ENCODE peak calls at places on chromosomes 7 and 10, in four cellular contexts. One of them, this sample, is unnamed. For H3K9me3, the result is how much of the 10 kb centered on the place peaks cover.

GRCh38 chr10:34670101-34670500 is 145.0 kb downstream of the PARD3 start:
- DNase-seq in psoas muscle: no peak
- DNase-seq in naive thymus-derived CD4-positive, alpha-beta T cell: no peak
- DNase-seq in upper lobe of right lung: no peak
- DNase-seq in this sample: no peak

GRCh38 chr7:9945882-9946281 is 1027.8 kb upstream of the PHF14 start:
- DNase-seq in naive thymus-derived CD4-positive, alpha-beta T cell: no peak
- DNase-seq in psoas muscle: no peak
- DNase-seq in upper lobe of right lung: no peak
- DNase-seq in this sample: no peak

GRCh38 chr10:76282122-76283030 is 851.0 kb downstream of the LRMDA start:
- DNase-seq in psoas muscle: no peak
- DNase-seq in naive thymus-derived CD4-positive, alpha-beta T cell: no peak
- DNase-seq in upper lobe of right lung: no peak
- DNase-seq in this sample: no peak

GRCh38 chr10:21926358-21926890 is 77.1 kb downstream of the DNAJC1 start:
- DNase-seq in upper lobe of right lung: no peak
- DNase-seq in naive thymus-derived CD4-positive, alpha-beta T cell: no peak
- DNase-seq in psoas muscle: no peak
- DNase-seq in this sample: no peak

GRCh38 chr10:59595584-59595983 is 114.1 kb downstream of the SLC16A9 start:
- DNase-seq in psoas muscle: no peak
- DNase-seq in naive thymus-derived CD4-positive, alpha-beta T cell: no peak
- DNase-seq in upper lobe of right lung: no peak
- DNase-seq in this sample: no peak

GRCh38 chr10:118832242-118832651 is 77.5 kb upstream of the CACUL1 start:
- DNase-seq in upper lobe of right lung: no peak
- DNase-seq in psoas muscle: peak
- DNase-seq in naive thymus-derived CD4-positive, alpha-beta T cell: no peak
- DNase-seq in this sample: no peak

GRCh38 chr10:112374724-112375541 is 1.0 kb downstream of the ACSL5 start:
- DNase-seq in psoas muscle: no peak
- DNase-seq in naive thymus-derived CD4-positive, alpha-beta T cell: no peak
- DNase-seq in upper lobe of right lung: no peak
- DNase-seq in this sample: no peak

GRCh38 chr10:111872591-111872990 is 311.0 kb downstream of the GPAM start:
- DNase-seq in psoas muscle: no peak
- DNase-seq in upper lobe of right lung: no peak
- DNase-seq in naive thymus-derived CD4-positive, alpha-beta T cell: no peak
- DNase-seq in this sample: no peak

GRCh38 chr10:55881588-55881987 is 479.5 kb downstream of the ZWINT start:
- DNase-seq in upper lobe of right lung: no peak
- DNase-seq in naive thymus-derived CD4-positive, alpha-beta T cell: no peak
- DNase-seq in psoas muscle: no peak
- DNase-seq in this sample: no peak

GRCh38 chr7:71409550-71410157 is 277.7 kb downstream of the GALNT17 start:
- DNase-seq in naive thymus-derived CD4-positive, alpha-beta T cell: no peak
- DNase-seq in upper lobe of right lung: no peak
- DNase-seq in psoas muscle: no peak
- DNase-seq in this sample: no peak

GRCh38 chr10:35613597-35614226 is 8.6 kb downstream of the GJD4 start:
- DNase-seq in upper lobe of right lung: no peak
- DNase-seq in naive thymus-derived CD4-positive, alpha-beta T cell: no peak
- DNase-seq in psoas muscle: no peak
- DNase-seq in this sample: no peak

GRCh38 chr10:114957673-114958072 is 19.7 kb downstream of the TRUB1 start:
- DNase-seq in naive thymus-derived CD4-positive, alpha-beta T cell: no peak
- DNase-seq in upper lobe of right lung: no peak
- DNase-seq in psoas muscle: no peak
- DNase-seq in this sample: no peak

GRCh38 chr10:91796332-91797076 is 1.7 kb upstream of the TNKS2 start:
- DNase-seq in upper lobe of right lung: peak
- DNase-seq in naive thymus-derived CD4-positive, alpha-beta T cell: peak
- DNase-seq in psoas muscle: no peak
- DNase-seq in this sample: peak

GRCh38 chr10:84375011-84375410 is 46.6 kb downstream of the CCSER2 start:
- DNase-seq in upper lobe of right lung: no peak
- DNase-seq in naive thymus-derived CD4-positive, alpha-beta T cell: peak
- DNase-seq in psoas muscle: no peak
- DNase-seq in this sample: no peak

GRCh38 chr10:5944389-5945202 is 32.7 kb downstream of the IL15RA start:
- DNase-seq in psoas muscle: peak
- DNase-seq in naive thymus-derived CD4-positive, alpha-beta T cell: no peak
- DNase-seq in upper lobe of right lung: no peak
- DNase-seq in this sample: no peak

GRCh38 chr10:75773139-75773801 is 341.8 kb downstream of the LRMDA start:
- DNase-seq in psoas muscle: no peak
- DNase-seq in naive thymus-derived CD4-positive, alpha-beta T cell: no peak
- DNase-seq in upper lobe of right lung: no peak
- DNase-seq in this sample: no peak

GRCh38 chr7:67137464-67137863 is 140.8 kb downstream of the TYW1 start:
- DNase-seq in upper lobe of right lung: no peak
- DNase-seq in psoas muscle: no peak
- DNase-seq in naive thymus-derived CD4-positive, alpha-beta T cell: no peak
- DNase-seq in this sample: no peak

GRCh38 chr7:138208864-138209263 is 132.6 kb downstream of the AKR1D1 start:
- DNase-seq in upper lobe of right lung: no peak
- DNase-seq in psoas muscle: no peak
- DNase-seq in naive thymus-derived CD4-positive, alpha-beta T cell: no peak
- DNase-seq in this sample: no peak

GRCh38 chr7:80806653-80807052 is 112.2 kb downstream of the SEMA3C start:
- DNase-seq in upper lobe of right lung: no peak
- DNase-seq in psoas muscle: no peak
- DNase-seq in naive thymus-derived CD4-positive, alpha-beta T cell: no peak
- DNase-seq in this sample: no peak

GRCh38 chr10:79403441-79404230 is 41.8 kb downstream of the ZCCHC24 start:
- DNase-seq in psoas muscle: no peak
- DNase-seq in upper lobe of right lung: peak
- DNase-seq in naive thymus-derived CD4-positive, alpha-beta T cell: no peak
- DNase-seq in this sample: no peak

GRCh38 chr7:134613623-134614347 is 32.9 kb upstream of the BPGM start:
- DNase-seq in upper lobe of right lung: no peak
- DNase-seq in naive thymus-derived CD4-positive, alpha-beta T cell: no peak
- DNase-seq in psoas muscle: no peak
- DNase-seq in this sample: no peak

GRCh38 chr7:68336534-68336933 is 1261.7 kb upstream of the AUTS2 start:
- DNase-seq in psoas muscle: no peak
- DNase-seq in naive thymus-derived CD4-positive, alpha-beta T cell: no peak
- DNase-seq in upper lobe of right lung: no peak
- DNase-seq in this sample: no peak
- H3K9me3 ChIP-seq in psoas muscle: under half
- H3K9me3 ChIP-seq in naive thymus-derived CD4-positive, alpha-beta T cell: under half
- H3K9me3 ChIP-seq in upper lobe of right lung: under half
- H3K9me3 ChIP-seq in this sample: under half

DNA sequence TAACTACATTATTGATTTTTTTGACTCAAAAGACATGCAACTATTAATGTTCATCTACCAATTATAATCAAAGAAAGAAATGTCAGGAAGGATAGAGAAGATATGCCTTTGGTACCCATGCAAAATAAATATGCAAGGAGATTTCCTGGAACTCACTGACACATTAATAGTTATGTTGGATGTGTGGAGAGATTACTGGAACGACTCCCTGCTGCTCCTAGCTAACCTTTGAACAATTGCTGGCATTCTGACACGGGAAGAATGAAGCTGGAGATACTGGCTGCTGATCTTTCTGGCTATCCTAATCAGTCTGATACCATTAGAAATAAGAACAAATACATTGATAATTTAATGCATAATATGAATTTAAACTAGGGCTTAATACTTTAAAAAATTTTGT is 507.9 kb upstream of the NRG3 start:
- DNase-seq in naive thymus-derived CD4-positive, alpha-beta T cell: no peak
- DNase-seq in upper lobe of right lung: no peak
- DNase-seq in psoas muscle: no peak
- DNase-seq in this sample: no peak
- H3K9me3 ChIP-seq in naive thymus-derived CD4-positive, alpha-beta T cell: under half
- H3K9me3 ChIP-seq in upper lobe of right lung: under half
- H3K9me3 ChIP-seq in psoas muscle: under half
- H3K9me3 ChIP-seq in this sample: under half

DNA sequence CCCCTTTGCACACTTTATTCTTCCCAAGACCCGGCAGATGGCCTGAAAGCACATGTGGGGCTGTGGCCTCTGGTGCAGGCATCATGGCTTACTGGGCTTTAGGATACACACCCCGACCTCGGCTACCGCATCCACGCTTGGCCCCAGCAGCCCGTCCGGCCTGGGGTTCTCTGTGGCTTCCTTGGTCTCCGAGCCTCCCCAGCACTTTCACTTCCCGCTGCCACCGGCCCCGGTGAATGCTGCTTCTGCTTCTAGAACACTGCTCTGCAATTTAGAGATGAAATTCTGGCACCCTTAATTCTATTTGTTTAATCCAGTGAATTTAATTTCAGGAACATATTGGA is 433.0 kb downstream of the DNAJB6 start:
- DNase-seq in psoas muscle: no peak
- DNase-seq in upper lobe of right lung: no peak
- DNase-seq in naive thymus-derived CD4-positive, alpha-beta T cell: no peak
- DNase-seq in this sample: no peak
- H3K9me3 ChIP-seq in psoas muscle: under half
- H3K9me3 ChIP-seq in upper lobe of right lung: under half
- H3K9me3 ChIP-seq in naive thymus-derived CD4-positive, alpha-beta T cell: under half
- H3K9me3 ChIP-seq in this sample: under half

GRCh38 chr7:22640269-22640668 is 86.7 kb upstream of the IL6 start:
- DNase-seq in naive thymus-derived CD4-positive, alpha-beta T cell: no peak
- DNase-seq in psoas muscle: no peak
- DNase-seq in upper lobe of right lung: no peak
- DNase-seq in this sample: no peak

GRCh38 chr7:22639400-22639799 is 87.6 kb upstream of the IL6 start:
- DNase-seq in naive thymus-derived CD4-positive, alpha-beta T cell: no peak
- DNase-seq in psoas muscle: no peak
- DNase-seq in upper lobe of right lung: no peak
- DNase-seq in this sample: no peak

GRCh38 chr7:22645418-22646181 is 81.4 kb upstream of the IL6 start:
- DNase-seq in psoas muscle: no peak
- DNase-seq in upper lobe of right lung: no peak
- DNase-seq in naive thymus-derived CD4-positive, alpha-beta T cell: no peak
- DNase-seq in this sample: no peak

GRCh38 chr7:22647451-22648257 is 79.3 kb upstream of the IL6 start:
- DNase-seq in upper lobe of right lung: no peak
- DNase-seq in naive thymus-derived CD4-positive, alpha-beta T cell: no peak
- DNase-seq in psoas muscle: no peak
- DNase-seq in this sample: no peak

DNA sequence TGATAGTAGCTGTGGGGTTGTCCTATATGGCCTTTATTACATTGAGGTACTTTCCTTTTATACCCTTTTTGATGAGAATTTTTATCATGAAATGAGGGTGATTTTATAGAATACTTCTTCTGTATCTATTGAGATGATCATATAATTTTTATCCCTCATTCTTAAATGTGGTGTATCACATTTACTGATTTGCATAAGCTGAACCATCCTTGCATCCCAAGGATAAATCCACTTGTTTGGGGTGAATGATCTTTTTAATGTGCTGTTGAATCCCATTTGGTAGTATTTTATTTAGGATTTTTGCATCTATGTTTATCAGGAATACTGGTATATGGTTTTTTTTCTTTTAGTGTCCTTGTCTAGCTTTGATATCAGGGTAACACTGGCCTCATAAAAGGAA is 84.5 kb upstream of the IL6 start:
- DNase-seq in upper lobe of right lung: no peak
- DNase-seq in psoas muscle: no peak
- DNase-seq in naive thymus-derived CD4-positive, alpha-beta T cell: no peak
- DNase-seq in this sample: no peak
- H3K9me3 ChIP-seq in upper lobe of right lung: under half
- H3K9me3 ChIP-seq in psoas muscle: under half
- H3K9me3 ChIP-seq in naive thymus-derived CD4-positive, alpha-beta T cell: under half
- H3K9me3 ChIP-seq in this sample: under half

DNA sequence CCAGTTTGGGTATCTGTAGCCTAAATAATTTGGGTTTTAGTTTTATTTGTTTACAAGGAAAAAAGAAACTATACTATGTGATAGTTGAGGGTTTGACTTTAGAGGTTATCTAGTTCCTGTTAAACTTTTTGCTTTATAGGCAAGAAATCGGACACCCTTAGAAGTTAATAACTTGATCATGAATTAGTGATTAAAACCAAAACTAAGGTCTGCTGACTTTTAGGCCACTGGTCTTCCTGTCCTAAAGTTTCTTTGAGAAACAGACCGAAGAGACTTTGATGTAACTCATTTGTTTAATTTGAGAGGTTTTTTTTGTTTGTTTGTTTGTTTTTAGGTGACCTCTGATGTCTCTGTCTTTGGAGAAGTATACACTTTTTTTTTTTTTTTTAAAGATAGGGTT is 59.7 kb downstream of the PHTF2 start:
- DNase-seq in upper lobe of right lung: no peak
- DNase-seq in psoas muscle: no peak
- DNase-seq in naive thymus-derived CD4-positive, alpha-beta T cell: no peak
- DNase-seq in this sample: no peak
- H3K9me3 ChIP-seq in upper lobe of right lung: under half
- H3K9me3 ChIP-seq in psoas muscle: under half
- H3K9me3 ChIP-seq in naive thymus-derived CD4-positive, alpha-beta T cell: under half
- H3K9me3 ChIP-seq in this sample: under half

GRCh38 chr10:82572686-82573226 is 697.8 kb downstream of the NRG3 start:
- DNase-seq in upper lobe of right lung: no peak
- DNase-seq in naive thymus-derived CD4-positive, alpha-beta T cell: no peak
- DNase-seq in psoas muscle: no peak
- DNase-seq in this sample: no peak
- H3K9me3 ChIP-seq in upper lobe of right lung: under half
- H3K9me3 ChIP-seq in naive thymus-derived CD4-positive, alpha-beta T cell: under half
- H3K9me3 ChIP-seq in psoas muscle: under half
- H3K9me3 ChIP-seq in this sample: under half

DNA sequence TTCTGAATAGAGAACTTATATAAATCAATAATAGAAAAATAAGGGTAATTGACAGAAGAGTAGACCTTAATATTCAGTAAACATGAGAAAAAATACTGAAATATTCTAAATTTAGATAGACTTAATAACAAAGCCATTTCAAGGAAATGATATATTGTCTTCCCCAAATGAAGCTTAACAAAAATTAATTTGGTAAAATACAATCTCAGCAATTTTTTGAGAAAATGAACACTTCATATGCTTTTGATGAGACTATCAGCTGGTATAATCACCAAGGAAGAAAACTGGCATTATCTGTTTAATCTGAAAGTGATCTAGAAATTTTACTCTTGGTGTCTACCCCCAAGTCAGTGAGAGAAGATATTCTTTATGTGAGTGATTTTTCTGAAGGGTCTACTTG is 1.7 kb upstream of the FAM237B start:
- DNase-seq in upper lobe of right lung: no peak
- DNase-seq in naive thymus-derived CD4-positive, alpha-beta T cell: no peak
- DNase-seq in psoas muscle: no peak
- DNase-seq in this sample: no peak
- H3K9me3 ChIP-seq in upper lobe of right lung: under half
- H3K9me3 ChIP-seq in naive thymus-derived CD4-positive, alpha-beta T cell: under half
- H3K9me3 ChIP-seq in psoas muscle: under half
- H3K9me3 ChIP-seq in this sample: under half

GRCh38 chr7:25860206-25860881 is 291.7 kb upstream of the NFE2L3 start:
- DNase-seq in naive thymus-derived CD4-positive, alpha-beta T cell: no peak
- DNase-seq in upper lobe of right lung: no peak
- DNase-seq in psoas muscle: no peak
- DNase-seq in this sample: no peak

GRCh38 chr7:25860882-25861228 is 291.1 kb upstream of the NFE2L3 start:
- DNase-seq in psoas muscle: no peak
- DNase-seq in naive thymus-derived CD4-positive, alpha-beta T cell: no peak
- DNase-seq in upper lobe of right lung: no peak
- DNase-seq in this sample: no peak

GRCh38 chr7:25862993-25863726 is 288.8 kb upstream of the NFE2L3 start:
- DNase-seq in psoas muscle: no peak
- DNase-seq in naive thymus-derived CD4-positive, alpha-beta T cell: no peak
- DNase-seq in upper lobe of right lung: no peak
- DNase-seq in this sample: no peak

GRCh38 chr7:25862254-25862992 is 289.6 kb upstream of the NFE2L3 start:
- DNase-seq in upper lobe of right lung: peak
- DNase-seq in psoas muscle: peak
- DNase-seq in naive thymus-derived CD4-positive, alpha-beta T cell: peak
- DNase-seq in this sample: peak

GRCh38 chr7:25861704-25862253 is 290.2 kb upstream of the NFE2L3 start:
- DNase-seq in upper lobe of right lung: no peak
- DNase-seq in naive thymus-derived CD4-positive, alpha-beta T cell: no peak
- DNase-seq in psoas muscle: no peak
- DNase-seq in this sample: no peak
- H3K9me3 ChIP-seq in upper lobe of right lung: under half
- H3K9me3 ChIP-seq in naive thymus-derived CD4-positive, alpha-beta T cell: under half
- H3K9me3 ChIP-seq in psoas muscle: under half
- H3K9me3 ChIP-seq in this sample: under half

This sample was measured in T-helper 17 cell.